ENCODE peak calls at places on chromosome 20, in ten cellular contexts. V, K, T, X, P, U, C, W, Y and A are unnamed samples.

GRCh38 chr20:1818247-1818840 is 76.9 kb upstream of the SIRPA start:
- DNase-seq in X (no peak), V (no peak), T (no peak), C (no peak), Y (no peak), U (no peak), K (no peak), P (no peak), W (no peak), A (no peak)

GRCh38 chr20:40753472-40753871 is 64.4 kb upstream of the MAFB start:
- DNase-seq in W (no peak), U (no peak), P (no peak), Y (peak; percentile 44), X (no peak), T (no peak), V (no peak), K (no peak), C (no peak), A (no peak)

GRCh38 chr20:37343212-37343993 is 2.5 kb upstream of the SRC start:
- DNase-seq in V (no peak), Y (no peak), X (no peak), W (no peak), C (no peak), T (peak; percentile 9), P (no peak), U (no peak), K (no peak), A (no peak)

GRCh38 chr20:50601511-50602431 is 89.6 kb downstream of the RIPOR3 start:
- DNase-seq in X (no peak), W (no peak), U (no peak), V (no peak), T (no peak), K (no peak), P (no peak), Y (no peak), C (no peak), A (no peak)

GRCh38 chr20:8722277-8722928 is 346.5 kb upstream of the PLCB4 start:
- DNase-seq in X (peak; percentile 46), V (peak; percentile 31), Y (no peak), U (peak; percentile 41), W (peak; percentile 37), K (no peak), T (no peak), C (peak; percentile 81), P (no peak), A (peak; percentile 47)

GRCh38 chr20:4090756-4091331 is 75.5 kb upstream of the RNF24 start:
- DNase-seq in P (no peak), U (peak; percentile 65), V (no peak), C (peak; percentile 61), K (no peak), W (no peak), Y (no peak), X (no peak), T (no peak), A (no peak)

GRCh38 chr20:46826343-46826984 is 68.2 kb upstream of the EYA2 start:
- DNase-seq in V (no peak), T (no peak), U (peak; percentile 14), Y (no peak), W (no peak), X (no peak), P (no peak), C (no peak), K (no peak), A (no peak)

GRCh38 chr20:53028337-53029007 is 56.3 kb downstream of the TSHZ2 start:
- DNase-seq in U (no peak), X (no peak), V (no peak), P (no peak), K (no peak), T (no peak), C (no peak), W (no peak), Y (no peak), A (no peak)

GRCh38 chr20:19695081-19695480 is 63.0 kb upstream of the RIN2 start:
- DNase-seq in U (no peak), X (no peak), C (no peak), W (no peak), K (no peak), Y (no peak), V (no peak), P (no peak), T (no peak), A (no peak)

GRCh38 chr20:33915726-33916331 is 77.9 kb upstream of the RALY start:
- DNase-seq in V (no peak), C (peak; percentile 51), T (peak; percentile 53), P (peak; percentile 59), W (no peak), U (no peak), X (no peak), Y (no peak), K (no peak), A (peak; percentile 50)

GRCh38 chr20:46743088-46743487 is 33.6 kb downstream of the SLC2A10 start:
- DNase-seq in W (no peak), C (no peak), Y (no peak), V (no peak), T (no peak), K (no peak), P (no peak), X (no peak), U (no peak), A (no peak)

GRCh38 chr20:6311097-6311496 is 188.3 kb upstream of the FERMT1 start:
- DNase-seq in V (no peak), C (no peak), T (no peak), U (no peak), W (no peak), P (no peak), Y (no peak), K (no peak), X (no peak), A (no peak)

GRCh38 chr20:63709149-63709527 is 1.3 kb downstream of the ZGPAT start:
- DNase-seq in P (no peak), X (no peak), K (no peak), Y (no peak), C (no peak), T (no peak), W (no peak), U (no peak), V (no peak), A (no peak)

GRCh38 chr20:37729452-37729851 is 35.6 kb downstream of the CTNNBL1 start:
- DNase-seq in T (no peak), C (no peak), Y (no peak), K (no peak), P (no peak), W (no peak), U (no peak), V (peak; percentile 23), X (no peak), A (no peak)

GRCh38 chr20:58832442-58832841 is 18.3 kb downstream of the GNAS-AS1 start:
- DNase-seq in C (peak; percentile 76), Y (no peak), U (no peak), X (no peak), V (no peak), P (no peak), T (no peak), W (no peak), K (no peak), A (no peak)

GRCh38 chr20:14191559-14191958 is 145.9 kb downstream of the FLRT3 start:
- DNase-seq in X (no peak), P (no peak), Y (no peak), T (no peak), W (no peak), V (no peak), K (no peak), C (no peak), U (no peak), A (no peak)

GRCh38 chr20:16129411-16129810 is 443.8 kb downstream of the KIF16B start:
- DNase-seq in V (no peak), W (no peak), U (no peak), X (no peak), T (no peak), Y (no peak), P (no peak), C (no peak), K (no peak), A (no peak)

GRCh38 chr20:35617397-35618031 is 1.9 kb downstream of the SPAG4 start:
- DNase-seq in Y (peak; percentile 72), W (no peak), X (peak; percentile 33), P (peak; percentile 80), C (peak; percentile 84), T (peak; percentile 64), U (peak; percentile 80), K (no peak), V (peak; percentile 16), A (no peak)

GRCh38 chr20:63125893-63126601 is 89.9 kb downstream of the YTHDF1 start:
- DNase-seq in U (no peak), W (no peak), X (no peak), P (peak; percentile 24), Y (no peak), K (no peak), C (no peak), T (no peak), V (no peak), A (no peak)

GRCh38 chr20:36491901-36492617 is 49.3 kb upstream of the MYL9 start:
- DNase-seq in T (peak; percentile 58), C (peak; percentile 19), Y (no peak), V (no peak), W (no peak), K (no peak), U (no peak), X (no peak), P (no peak), A (no peak)

GRCh38 chr20:38498909-38499308 is 26.3 kb downstream of the RALGAPB start:
- DNase-seq in W (no peak), Y (no peak), V (no peak), C (no peak), K (no peak), U (no peak), P (no peak), T (no peak), X (no peak), A (no peak)

GRCh38 chr20:2640899-2641298 is 11.5 kb upstream of the NOP56 start:
- DNase-seq in T (no peak), K (no peak), Y (no peak), V (no peak), C (no peak), X (no peak), P (no peak), W (no peak), U (no peak), A (no peak)

GRCh38 chr20:33811763-33812672 is 870 bp downstream of the CHMP4B start:
- DNase-seq in K (peak; percentile 36), C (peak; percentile 48), P (no peak), U (peak; percentile 87), V (no peak), W (peak; percentile 63), T (peak; percentile 44), Y (peak; percentile 86), X (no peak), A (peak; percentile 58)

GRCh38 chr20:61045876-61046585 is 206.0 kb upstream of the CDH4 start:
- DNase-seq in T (no peak), V (no peak), K (no peak), Y (no peak), X (peak; percentile 99), W (no peak), U (no peak), P (peak; percentile 61), C (no peak), A (no peak)

GRCh38 chr20:57323034-57323433 is 6.6 kb upstream of the SPO11 start:
- DNase-seq in U (peak; percentile 14), P (peak; percentile 71), X (no peak), W (no peak), T (no peak), Y (peak; percentile 56), C (no peak), K (no peak), V (no peak), A (no peak)

GRCh38 chr20:57397004-57397692 is 6.0 kb downstream of the RBM38 start:
- DNase-seq in X (no peak), U (no peak), Y (no peak), P (no peak), T (peak; percentile 42), K (no peak), W (no peak), V (no peak), C (no peak), A (no peak)

GRCh38 chr20:19819149-19819548 is 61.1 kb downstream of the RIN2 start:
- DNase-seq in Y (no peak), P (no peak), V (no peak), C (no peak), K (no peak), U (no peak), X (no peak), W (no peak), T (no peak), A (no peak)